ENCODE peak calls at places on chromosomes 7 and 10, in seven cellular contexts. B, G, Q, F, U, K and D are unnamed samples.
A peak's percentile ranks its signal among the peaks of the same experiment; 100 is the strongest.

GRCh38 chr7:50982626-50983025 is 199.9 kb upstream of the GRB10 start:
- DNase-seq in B (no peak), G (no peak), Q (no peak), F (no peak), U (no peak), K (no peak), D (no peak)

GRCh38 chr7:137755846-137756685 is 90.7 kb downstream of the DGKI start:
- DNase-seq in B (no peak), G (no peak), Q (peak; percentile 24), F (no peak), U (no peak), K (peak; percentile 2), D (no peak)

GRCh38 chr10:124649209-124649608 is 95.0 kb downstream of the FAM53B start:
- DNase-seq in B (peak; percentile 46), G (peak; percentile 83), Q (no peak), F (no peak), U (no peak), K (no peak), D (no peak)

GRCh38 chr7:121643320-121643719 is 229.6 kb upstream of the PTPRZ1 start:
- DNase-seq in B (no peak), G (no peak), Q (no peak), F (no peak), U (no peak), K (no peak), D (no peak)

GRCh38 chr10:60140681-60141632 is 234.6 kb upstream of the CCDC6 start:
- DNase-seq in B (no peak), G (peak; percentile 80), Q (no peak), F (no peak), U (peak; percentile 24), K (no peak), D (no peak)

GRCh38 chr7:157715071-157715937 is 378.5 kb downstream of the DNAJB6 start:
- DNase-seq in B (no peak), G (peak; percentile 44), Q (no peak), F (no peak), U (no peak), K (no peak), D (no peak)

GRCh38 chr10:9244880-9245279 is 1190.4 kb downstream of the GATA3 start:
- DNase-seq in B (no peak), G (no peak), Q (no peak), F (no peak), U (no peak), K (no peak), D (no peak)

GRCh38 chr7:22725585-22725984 is 1.4 kb upstream of the IL6 start:
- DNase-seq in B (no peak), G (no peak), Q (no peak), F (no peak), U (no peak), K (peak; percentile 71), D (no peak)

GRCh38 chr7:142805350-142806020 is 34.7 kb downstream of the PRSS2 start:
- DNase-seq in B (no peak), G (no peak), Q (no peak), F (no peak), U (no peak), K (no peak), D (no peak)

DNA sequence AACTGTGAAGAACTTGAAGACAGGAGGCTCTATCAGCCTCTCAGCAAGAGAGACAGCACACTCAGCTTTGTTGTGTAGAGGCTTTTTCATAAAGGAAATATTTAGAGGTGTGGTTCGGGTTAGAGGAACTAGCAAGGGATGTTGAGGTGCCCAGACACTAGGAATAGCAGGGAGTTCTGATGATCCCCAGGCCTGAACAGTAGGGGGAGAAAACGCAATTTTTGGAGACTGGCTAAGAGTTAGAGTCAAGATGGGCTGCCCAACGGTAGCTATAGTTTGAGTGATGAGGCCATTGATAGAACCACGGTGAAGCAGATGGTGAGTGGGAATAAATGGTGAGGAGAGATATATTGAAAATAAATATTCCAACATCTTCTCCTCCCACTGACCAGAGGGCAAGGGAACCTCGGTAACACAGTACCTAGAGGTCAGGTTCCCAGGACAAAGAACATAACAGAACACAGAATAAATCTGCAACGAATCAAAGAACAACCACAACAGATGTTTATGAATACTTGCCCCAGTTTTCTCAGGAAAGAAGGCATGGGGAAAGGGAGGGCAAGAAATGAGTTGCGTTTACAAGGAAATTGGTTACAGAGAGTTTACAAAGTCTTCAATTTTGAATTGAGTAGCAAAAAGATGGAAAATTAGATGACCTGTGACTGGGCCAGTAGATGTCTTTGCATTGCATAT is 24.2 kb upstream of the BPGM start:
- DNase-seq in B (no peak), G (no peak), Q (no peak), F (no peak), U (no peak), K (no peak), D (no peak)
- TF ChIP-seq CTCF in B (no peak), G (no peak), Q (no peak), F (no peak), U (no peak), K (no peak), D (no peak)

GRCh38 chr10:119677126-119677525 is 25.9 kb downstream of the BAG3 start:
- DNase-seq in B (no peak), G (no peak), Q (no peak), F (no peak), U (no peak), K (no peak), D (no peak)
- H3K4me3 ChIP-seq in B (no peak overlapping the region), G (no peak overlapping the region), Q (no peak overlapping the region), F (no peak overlapping the region), U (no peak overlapping the region), K (no peak overlapping the region), D (no peak overlapping the region)

DNA sequence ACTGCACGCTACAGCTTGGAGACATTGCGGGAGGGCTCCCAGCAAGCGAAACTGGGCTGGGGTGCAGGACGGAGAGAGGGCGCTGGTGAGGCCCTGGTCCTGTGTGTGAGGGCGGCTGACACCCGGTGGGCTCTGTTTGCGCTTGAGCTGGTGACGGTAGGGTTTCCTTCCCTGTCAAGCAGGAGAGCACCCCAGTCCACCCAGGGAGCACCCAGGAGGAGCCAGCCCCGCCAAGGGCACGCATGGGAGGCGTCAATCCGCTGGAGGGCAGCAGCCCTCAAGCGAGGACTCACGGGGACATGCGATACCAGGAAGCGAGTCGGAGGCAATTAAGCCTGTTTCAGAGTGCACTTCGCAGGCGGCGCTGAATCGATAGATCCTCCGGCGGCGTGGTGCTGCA is 109.4 kb downstream of the MAD1L1 start:
- DNase-seq in B (no peak), G (no peak), Q (no peak), F (no peak), U (no peak), K (no peak), D (no peak)
- TF ChIP-seq CTCF in B (no peak), G (no peak), Q (no peak), F (no peak), U (no peak), K (no peak), D (no peak)

DNA sequence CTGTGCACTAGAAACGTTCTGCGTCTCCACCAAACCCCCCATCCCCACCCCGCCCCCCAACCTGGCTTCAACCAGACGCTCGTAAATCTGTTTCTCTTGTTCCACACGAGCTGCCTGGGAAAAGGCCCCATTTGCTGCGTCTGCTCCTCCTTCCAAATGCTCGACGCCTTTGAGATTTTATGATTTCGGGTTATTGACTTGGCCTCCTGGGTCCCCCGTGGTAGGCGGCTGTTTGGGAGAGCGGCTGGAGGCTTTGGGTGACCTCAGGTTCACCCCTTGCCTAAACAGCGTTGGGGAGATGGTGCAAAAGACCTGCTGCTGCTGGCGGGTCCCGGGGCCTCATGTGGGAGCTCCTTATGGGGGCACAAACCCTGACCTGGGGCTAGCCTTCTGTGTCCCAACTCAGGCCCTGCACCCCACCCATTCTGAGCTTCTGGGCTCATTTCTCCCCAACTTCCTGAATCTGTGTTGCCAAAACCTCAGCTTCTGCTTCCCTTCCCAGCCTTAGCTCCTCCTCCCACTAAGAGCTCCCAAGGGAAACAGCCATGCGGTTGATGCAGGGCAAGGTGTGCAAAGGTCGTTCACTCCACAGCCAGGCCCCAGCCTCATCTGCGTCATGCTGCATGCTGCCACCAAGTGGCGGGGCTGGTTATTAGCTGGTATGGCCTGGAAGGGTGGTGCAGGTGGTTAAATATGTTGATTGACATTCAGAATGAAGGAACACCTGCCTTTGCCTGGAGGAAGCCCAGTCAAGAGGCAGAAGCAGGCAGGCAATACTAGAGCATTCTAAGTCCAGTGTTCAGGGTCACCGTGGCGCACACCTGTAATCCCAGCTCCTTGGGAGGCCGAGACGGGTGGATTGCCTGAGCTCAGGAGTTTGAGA is 49.1 kb upstream of the ELN start:
- DNase-seq in B (peak; percentile 92), G (peak; percentile 64), Q (no peak), F (peak; percentile 2), U (no peak), K (peak; percentile 62), D (no peak)
- H3K4me3 ChIP-seq in B (no peak overlapping the region), G (no peak overlapping the region), Q (no peak overlapping the region), F (no peak overlapping the region), U (no peak overlapping the region), K (no peak overlapping the region), D (no peak overlapping the region)

DNA sequence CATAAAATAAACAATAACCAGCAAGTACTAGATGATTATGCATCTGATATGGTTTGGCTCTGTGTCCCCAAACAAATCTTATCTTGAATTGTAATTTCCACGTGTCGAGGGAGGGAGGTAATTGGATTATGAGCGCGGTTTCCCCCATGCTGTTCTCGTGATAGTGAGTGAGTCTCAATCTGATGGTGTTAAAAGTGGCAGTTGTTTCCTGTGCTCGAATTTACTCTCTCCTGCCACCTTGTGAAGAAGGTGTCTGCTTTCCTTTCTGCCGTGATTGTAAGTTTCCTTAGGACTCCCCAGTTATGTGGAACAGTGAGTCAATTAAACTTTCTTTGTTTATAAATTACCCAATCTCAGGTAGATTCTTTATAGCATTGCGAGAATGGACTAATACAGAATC is 15.1 kb downstream of the CNTNAP2 start:
- DNase-seq in B (no peak), G (no peak), Q (no peak), F (no peak), U (no peak), K (no peak), D (no peak)
- TF ChIP-seq CTCF in B (no peak), G (no peak), Q (no peak), F (no peak), U (no peak), K (no peak), D (no peak)

DNA sequence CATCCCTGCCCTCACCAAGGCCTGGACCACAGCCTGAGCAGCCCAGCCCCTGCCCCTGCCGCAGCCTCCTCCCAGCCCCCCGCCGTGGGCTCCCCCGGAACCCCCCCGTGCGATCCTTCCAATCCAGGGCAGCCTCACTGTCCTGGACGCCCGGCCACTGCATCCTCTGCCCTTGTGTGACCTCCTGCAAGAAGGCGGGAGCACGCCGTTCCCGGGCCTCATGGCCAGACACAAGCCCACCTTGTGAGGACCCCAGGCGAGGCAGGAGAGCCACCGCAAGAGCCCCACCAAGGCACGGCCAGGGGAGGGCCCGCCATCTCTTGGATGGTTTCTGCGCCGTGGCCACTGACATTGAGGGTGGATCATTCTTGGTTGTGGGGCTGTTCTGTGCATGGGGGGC is 7.8 kb upstream of the LFNG start:
- DNase-seq in B (no peak), G (no peak), Q (no peak), F (no peak), U (no peak), K (no peak), D (no peak)
- H3K4me3 ChIP-seq in B (no peak overlapping the region), G (no peak overlapping the region), Q (no peak overlapping the region), F (no peak overlapping the region), U (no peak overlapping the region), K (no peak overlapping the region), D (no peak overlapping the region)

DNA sequence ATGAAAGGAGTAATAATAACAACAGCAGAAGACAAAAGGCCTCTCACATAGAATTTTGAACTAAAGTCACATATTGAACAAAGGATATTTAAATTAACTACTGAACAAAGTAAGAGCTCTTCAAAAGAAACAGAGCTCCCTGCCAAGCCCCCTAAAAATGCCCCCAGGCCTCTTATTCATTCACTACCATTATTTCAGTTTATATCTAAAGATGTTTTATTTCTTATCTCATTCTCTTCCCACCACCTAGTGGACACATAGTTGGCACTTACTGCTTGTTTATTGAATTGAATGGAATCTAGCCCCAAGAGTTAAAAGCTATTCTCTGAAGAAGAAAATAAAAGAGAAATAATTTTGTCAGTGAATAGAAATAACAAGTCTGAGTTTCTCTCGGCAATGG is 37.4 kb downstream of the VCL start:
- DNase-seq in B (no peak), G (no peak), Q (no peak), F (no peak), U (no peak), K (no peak), D (no peak)
- TF ChIP-seq CTCF in B (no peak), G (no peak), Q (peak; percentile 19), F (no peak), U (peak; percentile 15), K (no peak), D (peak; percentile 35)